ENCODE peak calls at places on chromosomes 16 and 17, in six cellular contexts. One of them, this sample, is unnamed. For H3K4me1, the result is how much of the 10 kb centered on the place peaks cover.

GRCh38 chr17:67689534-67690177 is 28.1 kb upstream of the NOL11 start:
- DNase-seq in breast epithelium: no peak
- DNase-seq in body of pancreas: peak
- DNase-seq in endothelial cell of umbilical vein: peak
- DNase-seq in HCT116: peak
- DNase-seq in testis: peak
- DNase-seq in this sample: peak

GRCh38 chr17:68656666-68657065 is 55.5 kb upstream of the FAM20A start:
- DNase-seq in breast epithelium: no peak
- DNase-seq in body of pancreas: no peak
- DNase-seq in testis: peak
- DNase-seq in HCT116: no peak
- DNase-seq in endothelial cell of umbilical vein: no peak
- DNase-seq in this sample: no peak

GRCh38 chr17:80485846-80486245 is 9.4 kb upstream of the NPTX1 start:
- DNase-seq in breast epithelium: no peak
- DNase-seq in HCT116: no peak
- DNase-seq in testis: no peak
- DNase-seq in endothelial cell of umbilical vein: no peak
- DNase-seq in body of pancreas: no peak
- DNase-seq in this sample: no peak

GRCh38 chr16:89658221-89658879 is 714 bp downstream of the SPATA33 start:
- DNase-seq in endothelial cell of umbilical vein: no peak
- DNase-seq in HCT116: no peak
- DNase-seq in breast epithelium: no peak
- DNase-seq in body of pancreas: no peak
- DNase-seq in testis: no peak
- DNase-seq in this sample: no peak

GRCh38 chr17:15946611-15947120 is 1.7 kb downstream of the ADORA2B start:
- DNase-seq in breast epithelium: no peak
- DNase-seq in endothelial cell of umbilical vein: peak
- DNase-seq in body of pancreas: no peak
- DNase-seq in HCT116: no peak
- DNase-seq in testis: no peak
- DNase-seq in this sample: no peak

GRCh38 chr16:23608194-23608593 is 12.1 kb upstream of the NDUFAB1 start:
- DNase-seq in HCT116: no peak
- DNase-seq in testis: no peak
- DNase-seq in breast epithelium: no peak
- DNase-seq in endothelial cell of umbilical vein: peak
- DNase-seq in body of pancreas: no peak
- DNase-seq in this sample: no peak

GRCh38 chr16:15031596-15031995 is 24.3 kb downstream of the NTAN1 start:
- DNase-seq in HCT116: no peak
- DNase-seq in testis: no peak
- DNase-seq in breast epithelium: no peak
- DNase-seq in body of pancreas: no peak
- DNase-seq in endothelial cell of umbilical vein: no peak
- DNase-seq in this sample: no peak

GRCh38 chr17:16463341-16464000 is 28.5 kb downstream of the LRRC75A start:
- DNase-seq in endothelial cell of umbilical vein: peak
- DNase-seq in testis: peak
- DNase-seq in body of pancreas: peak
- DNase-seq in breast epithelium: no peak
- DNase-seq in HCT116: no peak
- DNase-seq in this sample: peak

GRCh38 chr17:11996722-11997146 is 541 bp downstream of the ZNF18 start:
- DNase-seq in body of pancreas: peak
- DNase-seq in endothelial cell of umbilical vein: peak
- DNase-seq in HCT116: peak
- DNase-seq in breast epithelium: no peak
- DNase-seq in testis: peak
- DNase-seq in this sample: peak

GRCh38 chr16:57658878-57659674 is 9.0 kb upstream of the ADGRG3 start:
- DNase-seq in body of pancreas: no peak
- DNase-seq in breast epithelium: no peak
- DNase-seq in HCT116: no peak
- DNase-seq in testis: no peak
- DNase-seq in endothelial cell of umbilical vein: no peak
- DNase-seq in this sample: no peak

GRCh38 chr16:73082608-73083007 is 34.7 kb upstream of the ZFHX3 start:
- DNase-seq in breast epithelium: no peak
- DNase-seq in HCT116: no peak
- DNase-seq in testis: no peak
- DNase-seq in endothelial cell of umbilical vein: no peak
- DNase-seq in body of pancreas: no peak
- DNase-seq in this sample: no peak

GRCh38 chr16:70679653-70680494 is 6.0 kb downstream of the MTSS2 start:
- DNase-seq in breast epithelium: no peak
- DNase-seq in HCT116: no peak
- DNase-seq in body of pancreas: no peak
- DNase-seq in endothelial cell of umbilical vein: no peak
- DNase-seq in testis: no peak
- DNase-seq in this sample: peak

GRCh38 chr16:47258874-47259461 is 115.2 kb upstream of the NETO2 start:
- DNase-seq in endothelial cell of umbilical vein: peak
- DNase-seq in HCT116: peak
- DNase-seq in body of pancreas: no peak
- DNase-seq in testis: peak
- DNase-seq in breast epithelium: no peak
- DNase-seq in this sample: no peak

GRCh38 chr17:8629371-8630226 is 926 bp downstream of the MYH10 start:
- DNase-seq in testis: peak
- DNase-seq in endothelial cell of umbilical vein: peak
- DNase-seq in HCT116: no peak
- DNase-seq in body of pancreas: peak
- DNase-seq in breast epithelium: no peak
- DNase-seq in this sample: no peak

GRCh38 chr16:85245307-85246172 is 133.3 kb upstream of the CIBAR2 start:
- DNase-seq in testis: peak
- DNase-seq in breast epithelium: no peak
- DNase-seq in endothelial cell of umbilical vein: peak
- DNase-seq in HCT116: peak
- DNase-seq in body of pancreas: peak
- DNase-seq in this sample: no peak

GRCh38 chr16:3846595-3847091 is 33.9 kb downstream of the CREBBP start:
- DNase-seq in testis: no peak
- DNase-seq in body of pancreas: no peak
- DNase-seq in endothelial cell of umbilical vein: no peak
- DNase-seq in HCT116: no peak
- DNase-seq in breast epithelium: no peak
- DNase-seq in this sample: no peak

GRCh38 chr16:48250520-48251278 is 3.4 kb upstream of the ABCC11 start:
- DNase-seq in testis: no peak
- DNase-seq in HCT116: no peak
- DNase-seq in body of pancreas: no peak
- DNase-seq in endothelial cell of umbilical vein: no peak
- DNase-seq in breast epithelium: no peak
- DNase-seq in this sample: no peak

GRCh38 chr17:60514053-60514452 is 12.0 kb downstream of the APPBP2 start:
- DNase-seq in body of pancreas: no peak
- DNase-seq in endothelial cell of umbilical vein: no peak
- DNase-seq in breast epithelium: no peak
- DNase-seq in HCT116: no peak
- DNase-seq in testis: no peak
- DNase-seq in this sample: no peak

GRCh38 chr17:59435238-59435637 is 103.8 kb downstream of the YPEL2 start:
- DNase-seq in body of pancreas: no peak
- DNase-seq in testis: no peak
- DNase-seq in breast epithelium: no peak
- DNase-seq in endothelial cell of umbilical vein: peak
- DNase-seq in HCT116: no peak
- DNase-seq in this sample: no peak

GRCh38 chr16:49348408-49349176 is 25.0 kb upstream of the C16orf78 start:
- DNase-seq in testis: no peak
- DNase-seq in breast epithelium: no peak
- DNase-seq in HCT116: peak
- DNase-seq in endothelial cell of umbilical vein: no peak
- DNase-seq in body of pancreas: no peak
- DNase-seq in this sample: no peak

GRCh38 chr17:82229686-82230626 is 1.1 kb downstream of the SLC16A3 start:
- DNase-seq in endothelial cell of umbilical vein: peak
- DNase-seq in body of pancreas: no peak
- DNase-seq in HCT116: no peak
- DNase-seq in breast epithelium: no peak
- DNase-seq in testis: no peak
- DNase-seq in this sample: no peak

GRCh38 chr17:49819651-49820050 is 28.2 kb downstream of the TAC4 start:
- DNase-seq in HCT116: no peak
- DNase-seq in testis: no peak
- DNase-seq in breast epithelium: no peak
- DNase-seq in endothelial cell of umbilical vein: no peak
- DNase-seq in body of pancreas: no peak
- DNase-seq in this sample: no peak

GRCh38 chr16:67345401-67345800 is 18.8 kb downstream of the LRRC36 start:
- DNase-seq in endothelial cell of umbilical vein: no peak
- DNase-seq in testis: no peak
- DNase-seq in HCT116: no peak
- DNase-seq in body of pancreas: no peak
- DNase-seq in breast epithelium: no peak
- DNase-seq in this sample: peak

GRCh38 chr16:31118223-31119155 is 1.0 kb downstream of the KAT8 start:
- DNase-seq in breast epithelium: no peak
- DNase-seq in endothelial cell of umbilical vein: no peak
- DNase-seq in body of pancreas: no peak
- DNase-seq in HCT116: no peak
- DNase-seq in testis: no peak
- DNase-seq in this sample: peak

GRCh38 chr16:71846443-71846842 is 667 bp downstream of the ATXN1L start:
- DNase-seq in body of pancreas: no peak
- DNase-seq in testis: peak
- DNase-seq in breast epithelium: no peak
- DNase-seq in endothelial cell of umbilical vein: peak
- DNase-seq in HCT116: no peak
- DNase-seq in this sample: no peak

GRCh38 chr16:71843517-71844031 is 2.2 kb upstream of the ATXN1L start:
- DNase-seq in HCT116: no peak
- DNase-seq in endothelial cell of umbilical vein: no peak
- DNase-seq in body of pancreas: no peak
- DNase-seq in breast epithelium: no peak
- DNase-seq in testis: no peak
- DNase-seq in this sample: no peak

GRCh38 chr16:71847096-71847495 is 1.3 kb downstream of the ATXN1L start:
- DNase-seq in breast epithelium: no peak
- DNase-seq in HCT116: no peak
- DNase-seq in body of pancreas: no peak
- DNase-seq in endothelial cell of umbilical vein: no peak
- DNase-seq in testis: no peak
- DNase-seq in this sample: no peak

GRCh38 chr16:71848622-71849021 is 2.8 kb downstream of the ATXN1L start:
- DNase-seq in breast epithelium: no peak
- DNase-seq in endothelial cell of umbilical vein: no peak
- DNase-seq in testis: no peak
- DNase-seq in body of pancreas: no peak
- DNase-seq in HCT116: no peak
- DNase-seq in this sample: no peak

GRCh38 chr16:71845639-71846431 is at the start of gene ATXN1L:
- DNase-seq in body of pancreas: peak
- DNase-seq in breast epithelium: peak
- DNase-seq in endothelial cell of umbilical vein: peak
- DNase-seq in testis: peak
- DNase-seq in HCT116: peak
- DNase-seq in this sample: peak
- TF ChIP-seq POLR2A in body of pancreas: peak
- TF ChIP-seq POLR2A in breast epithelium: peak
- TF ChIP-seq POLR2A in endothelial cell of umbilical vein: peak
- TF ChIP-seq POLR2A in testis: peak
- TF ChIP-seq POLR2A in HCT116: peak
- TF ChIP-seq POLR2A in this sample: peak

DNA sequence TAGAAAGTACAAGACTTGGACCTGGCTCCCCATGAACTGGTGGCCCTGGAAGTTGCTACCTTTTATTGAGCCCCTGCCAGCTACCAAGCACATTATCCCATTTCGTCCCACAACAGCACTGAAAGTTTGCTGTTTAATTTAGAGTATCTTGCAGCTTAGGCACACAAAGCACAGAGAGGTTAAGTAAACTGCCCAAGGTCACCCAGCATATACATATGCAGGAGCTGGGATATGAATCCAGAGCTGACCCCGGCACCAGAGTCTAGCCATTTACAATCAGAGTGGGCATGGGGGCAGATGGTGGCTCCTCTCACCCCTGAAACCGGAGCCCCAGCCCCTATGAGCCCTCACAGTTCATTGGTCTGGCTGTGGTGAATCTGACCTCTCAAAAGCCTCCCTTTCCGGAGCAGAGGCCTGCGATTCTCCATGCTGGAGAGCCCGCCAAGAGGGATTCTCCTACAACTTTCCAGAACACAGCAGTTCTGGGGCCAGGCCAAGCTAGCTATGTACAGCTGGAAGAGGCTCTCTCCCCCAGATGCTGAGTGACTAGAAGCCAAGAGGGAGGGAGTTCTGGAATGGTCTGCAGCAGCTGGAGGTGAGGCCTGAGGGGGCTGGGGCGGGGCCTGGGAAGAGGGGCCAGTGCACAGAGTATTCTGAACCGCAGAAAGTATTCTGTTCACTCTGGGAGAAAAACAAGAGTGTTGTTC is 58.3 kb downstream of the SREBF1 start:
- DNase-seq in body of pancreas: peak
- DNase-seq in breast epithelium: no peak
- DNase-seq in HCT116: no peak
- DNase-seq in testis: peak
- DNase-seq in endothelial cell of umbilical vein: no peak
- DNase-seq in this sample: no peak
- H3K4me1 ChIP-seq in body of pancreas: under half
- H3K4me1 ChIP-seq in breast epithelium: under half
- H3K4me1 ChIP-seq in HCT116: under half
- H3K4me1 ChIP-seq in testis: half or more
- H3K4me1 ChIP-seq in endothelial cell of umbilical vein: under half
- H3K4me1 ChIP-seq in this sample: under half

GRCh38 chr17:27247071-27247957 is 46.6 kb upstream of the WSB1 start:
- DNase-seq in testis: peak
- DNase-seq in HCT116: no peak
- DNase-seq in breast epithelium: peak
- DNase-seq in endothelial cell of umbilical vein: peak
- DNase-seq in body of pancreas: peak
- DNase-seq in this sample: no peak
- H3K27ac ChIP-seq in testis: no peak
- H3K27ac ChIP-seq in HCT116: no peak
- H3K27ac ChIP-seq in breast epithelium: peak
- H3K27ac ChIP-seq in endothelial cell of umbilical vein: peak
- H3K27ac ChIP-seq in body of pancreas: peak
- H3K27ac ChIP-seq in this sample: peak

GRCh38 chr17:1037238-1037879 is 40.4 kb downstream of the TIMM22 start:
- DNase-seq in HCT116: no peak
- DNase-seq in testis: no peak
- DNase-seq in endothelial cell of umbilical vein: no peak
- DNase-seq in body of pancreas: no peak
- DNase-seq in breast epithelium: no peak
- DNase-seq in this sample: no peak
- TF ChIP-seq POLR2A in HCT116: no peak
- TF ChIP-seq POLR2A in testis: no peak
- TF ChIP-seq POLR2A in endothelial cell of umbilical vein: no peak
- TF ChIP-seq POLR2A in body of pancreas: no peak
- TF ChIP-seq POLR2A in breast epithelium: no peak
- TF ChIP-seq POLR2A in this sample: no peak

GRCh38 chr17:7582401-7583252 is 1.0 kb upstream of the MPDU1 start:
- DNase-seq in testis: no peak
- DNase-seq in HCT116: no peak
- DNase-seq in endothelial cell of umbilical vein: no peak
- DNase-seq in body of pancreas: no peak
- DNase-seq in breast epithelium: no peak
- DNase-seq in this sample: peak
- H3K4me1 ChIP-seq in testis: under half
- H3K4me1 ChIP-seq in HCT116: under half
- H3K4me1 ChIP-seq in endothelial cell of umbilical vein: under half
- H3K4me1 ChIP-seq in body of pancreas: under half
- H3K4me1 ChIP-seq in breast epithelium: under half
- H3K4me1 ChIP-seq in this sample: half or more

This sample was measured in upper lobe of left lung.